ENCODE peak calls at places on chromosomes 12 and 14, in four cellular contexts. S, C, V and R are unnamed samples.

GRCh38 chr14:53331247-53331646 is 178.1 kb upstream of the DDHD1 start:
- DNase-seq in S (no peak), C (no peak), V (no peak), R (no peak)

GRCh38 chr14:64729386-64730060 is 25.3 kb downstream of the PLEKHG3 start:
- DNase-seq in S (no peak), C (no peak), V (no peak), R (no peak)

GRCh38 chr14:61179061-61179675 is 102.0 kb downstream of the TMEM30B start:
- DNase-seq in S (no peak), C (no peak), V (no peak), R (no peak)

GRCh38 chr14:100472094-100472455 is 115.1 kb downstream of the BEGAIN start:
- DNase-seq in S (no peak), C (no peak), V (no peak), R (no peak)

GRCh38 chr12:19223018-19223417 is 93.5 kb downstream of the PLEKHA5 start:
- DNase-seq in S (no peak), C (no peak), V (no peak), R (no peak)

GRCh38 chr12:49230176-49230575 is 34.7 kb upstream of the TUBA1C start:
- DNase-seq in S (no peak), C (no peak), V (no peak), R (no peak)

GRCh38 chr12:6266431-6267006 is 44.0 kb upstream of the PLEKHG6 start:
- DNase-seq in S (no peak), C (no peak), V (no peak), R (no peak)

GRCh38 chr12:123834845-123835244 is 72.7 kb downstream of the DNAH10 start:
- DNase-seq in S (no peak), C (no peak), V (no peak), R (no peak)

GRCh38 chr14:85380891-85381290 is 149.1 kb upstream of the FLRT2 start:
- DNase-seq in S (no peak), C (no peak), V (no peak), R (no peak)

GRCh38 chr12:55067701-55068100 is 47.9 kb downstream of the NEUROD4 start:
- DNase-seq in S (no peak), C (no peak), V (no peak), R (no peak)

GRCh38 chr12:89571481-89572190 is 45.8 kb upstream of the POC1B start:
- DNase-seq in S (no peak), C (no peak), V (no peak), R (no peak)

GRCh38 chr12:124114316-124114715 is 141.3 kb downstream of the ZNF664 start:
- DNase-seq in S (no peak), C (no peak), V (no peak), R (no peak)

GRCh38 chr12:113480336-113480688 is 8.6 kb upstream of the LHX5 start:
- DNase-seq in S (no peak), C (no peak), V (no peak), R (no peak)

GRCh38 chr12:113119980-113120669 is 15.4 kb downstream of the RASAL1 start:
- DNase-seq in S (no peak), C (no peak), V (no peak), R (no peak)

GRCh38 chr12:91627225-91627624 is 444.6 kb upstream of the DCN start:
- DNase-seq in S (no peak), C (no peak), V (no peak), R (no peak)

GRCh38 chr12:91926810-91927209 is 218.8 kb downstream of the BTG1 start:
- DNase-seq in S (no peak), C (no peak), V (no peak), R (no peak)

DNA sequence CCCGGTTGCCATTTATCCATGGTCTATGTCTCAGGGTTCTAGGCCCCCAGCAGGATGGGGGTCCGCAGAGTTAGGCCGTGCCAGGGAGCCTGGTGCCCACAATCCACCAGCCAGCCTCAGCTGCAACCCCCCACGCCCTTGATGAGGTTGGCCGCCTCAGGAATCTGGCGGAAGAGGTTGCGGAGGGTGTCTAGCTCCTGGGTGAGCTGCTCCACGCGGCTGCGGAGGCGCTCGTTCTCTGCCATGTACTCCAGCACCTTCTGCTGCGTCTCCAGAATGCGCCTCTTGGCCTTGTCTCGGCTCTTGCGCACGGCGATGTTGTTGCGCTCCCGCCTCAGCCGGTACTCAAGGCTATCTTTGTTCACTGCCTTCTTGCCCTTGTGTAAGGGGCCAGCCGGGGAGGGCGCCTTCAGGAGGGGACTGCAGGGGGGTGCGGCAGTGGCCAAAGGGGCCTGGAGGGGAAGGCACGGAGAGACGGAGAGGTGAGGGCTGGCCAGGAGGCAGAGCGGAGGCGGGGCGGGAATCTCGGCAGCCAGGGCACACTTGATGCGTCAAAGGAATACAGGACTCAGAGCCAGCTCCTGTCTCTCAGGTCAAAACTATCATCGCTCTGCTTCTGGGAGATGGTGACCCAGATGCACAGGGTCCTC is 1.6 kb downstream of the CEBPE start:
- DNase-seq in S (no peak), C (no peak), V (no peak), R (peak; percentile 51)
- TF ChIP-seq SPI1 in S (no peak), C (no peak), V (no peak), R (no peak)

GRCh38 chr12:28506271-28506670 is 316.0 kb downstream of the CCDC91 start:
- DNase-seq in S (no peak), C (no peak), V (no peak), R (no peak)
- TF ChIP-seq SPI1 in S (no peak), C (no peak), V (no peak), R (no peak)

GRCh38 chr14:103140316-103141109 is 17.3 kb downstream of the TNFAIP2 start:
- DNase-seq in S (no peak), C (peak; percentile 94), V (peak; percentile 47), R (no peak)

GRCh38 chr14:103142903-103143302 is 19.6 kb downstream of the TNFAIP2 start:
- DNase-seq in S (no peak), C (no peak), V (no peak), R (no peak)

GRCh38 chr14:103139371-103140016 is 16.2 kb downstream of the TNFAIP2 start:
- DNase-seq in S (no peak), C (no peak), V (no peak), R (no peak)

GRCh38 chr14:103142031-103142430 is 18.8 kb downstream of the TNFAIP2 start:
- DNase-seq in S (no peak), C (no peak), V (peak; percentile 41), R (no peak)

DNA sequence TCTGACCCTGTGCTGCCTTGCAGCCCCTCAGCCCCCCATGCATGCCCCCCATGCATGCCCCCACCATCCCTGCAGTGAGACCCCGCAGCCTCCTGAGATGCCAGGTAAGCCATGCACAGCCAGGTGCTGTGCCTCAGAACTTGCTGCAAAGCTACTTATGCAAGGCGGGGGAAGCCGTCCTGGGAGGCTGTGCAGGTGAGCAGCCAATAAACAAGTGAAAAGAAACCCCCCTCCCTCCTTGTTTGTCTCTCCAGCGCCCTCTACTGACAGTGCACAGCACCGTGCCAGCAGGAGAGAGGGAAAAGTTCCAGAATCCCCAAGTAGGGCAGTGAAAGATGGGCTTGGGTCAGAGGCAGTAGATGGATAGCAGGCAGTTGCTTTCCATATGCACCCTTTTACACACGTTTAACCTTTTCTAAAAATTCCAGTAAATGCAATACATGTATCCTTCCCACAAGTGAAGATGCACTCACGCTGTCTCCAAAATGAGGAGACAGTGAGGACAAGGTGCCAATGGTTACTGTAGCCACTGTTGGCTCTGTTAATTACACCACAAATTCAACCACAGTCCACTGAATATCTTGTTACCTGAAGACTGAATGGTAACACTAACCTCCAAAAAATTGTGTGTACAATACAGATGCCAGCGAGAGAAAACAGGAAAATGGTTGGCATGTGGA is 18.0 kb downstream of the TNFAIP2 start:
- DNase-seq in S (no peak), C (no peak), V (peak; percentile 76), R (peak; percentile 64)
- TF ChIP-seq SPI1 in S (no peak), C (no peak), V (no peak), R (no peak)

DNA sequence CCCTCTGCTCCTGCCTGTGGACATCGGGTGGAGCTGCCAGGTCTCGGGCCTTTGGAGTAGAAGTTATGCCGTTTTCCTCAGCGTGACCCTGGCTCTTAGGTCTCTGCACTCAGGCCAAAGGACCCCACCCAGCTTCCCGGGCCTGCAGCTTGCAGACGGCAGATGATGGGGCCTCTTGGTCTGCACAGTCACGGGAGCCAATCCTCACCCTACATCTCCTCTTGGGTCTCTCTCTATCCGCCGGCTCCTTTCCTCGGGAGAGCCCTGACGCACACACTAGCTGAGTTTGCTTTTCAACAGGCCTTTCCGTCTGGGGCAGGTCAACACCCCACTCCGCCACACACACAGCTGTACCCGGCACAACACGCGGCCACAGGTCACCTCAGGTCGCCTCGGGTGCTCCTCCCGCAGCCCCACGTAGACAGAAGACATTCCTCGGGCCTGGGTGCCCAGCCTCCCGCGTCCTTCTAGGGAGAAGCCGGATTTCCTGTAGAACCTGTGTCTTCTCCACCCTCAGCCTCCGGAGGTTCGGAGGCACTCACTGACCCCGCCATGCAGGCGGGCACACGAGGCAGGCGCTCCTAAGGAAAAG is 9.9 kb downstream of the GALNT9 start:
- DNase-seq in S (no peak), C (no peak), V (no peak), R (no peak)
- TF ChIP-seq SPI1 in S (no peak), C (no peak), V (no peak), R (no peak)

GRCh38 chr14:38623661-38624060 is 367.8 kb upstream of the CLEC14A start:
- DNase-seq in S (no peak), C (no peak), V (no peak), R (no peak)

GRCh38 chr14:38627163-38627562 is 371.3 kb upstream of the CLEC14A start:
- DNase-seq in S (no peak), C (no peak), V (no peak), R (no peak)

GRCh38 chr14:38629412-38629811 is 373.5 kb upstream of the CLEC14A start:
- DNase-seq in S (no peak), C (no peak), V (no peak), R (no peak)
- TF ChIP-seq SPI1 in S (no peak), C (no peak), V (no peak), R (no peak)

GRCh38 chr12:68113644-68114043 is 45.9 kb downstream of the IFNG start:
- DNase-seq in S (no peak), C (no peak), V (peak; percentile 30), R (no peak)
- TF ChIP-seq SPI1 in S (no peak), C (no peak), V (no peak), R (no peak)

GRCh38 chr14:104224516-104225281 is 86.3 kb downstream of the KIF26A start:
- DNase-seq in S (peak; percentile 62), C (no peak), V (peak; percentile 27), R (no peak)

GRCh38 chr14:104221636-104222375 is 83.4 kb downstream of the KIF26A start:
- DNase-seq in S (no peak), C (no peak), V (no peak), R (no peak)

GRCh38 chr14:104223810-104224515 is 85.6 kb downstream of the KIF26A start:
- DNase-seq in S (no peak), C (no peak), V (no peak), R (no peak)

GRCh38 chr14:104222396-104223036 is 84.1 kb downstream of the KIF26A start:
- DNase-seq in S (no peak), C (no peak), V (no peak), R (no peak)

GRCh38 chr14:104223101-104223809 is 84.9 kb downstream of the KIF26A start:
- DNase-seq in S (no peak), C (no peak), V (peak; percentile 63), R (no peak)
- TF ChIP-seq SPI1 in S (no peak), C (no peak), V (no peak), R (no peak)